ENCODE peak calls at places on chromosomes 13 and 19, in four cellular contexts. Y is ascending aorta, H is left ventricle myocardium inferior, P is NT2/D1. C is an unnamed sample.
A peak's percentile ranks its signal among the peaks of the same experiment; 100 is the strongest.

GRCh38 chr13:27007166-27007565 is 164.4 kb downstream of the USP12 start:
- DNase-seq in Y (no peak), H (no peak), P (no peak), C (no peak)

GRCh38 chr13:99265823-99266426 is 7.7 kb upstream of the GPR18 start:
- DNase-seq in Y (no peak), H (no peak), P (no peak), C (no peak)

GRCh38 chr13:90055121-90055520 is 1292.4 kb upstream of the MIR17HG start:
- DNase-seq in Y (no peak), H (no peak), P (no peak), C (no peak)

GRCh38 chr19:48473161-48473966 is 4.2 kb downstream of the CYTH2 start:
- DNase-seq in Y (no peak), H (no peak), P (no peak), C (no peak)

GRCh38 chr19:38736413-38737280 is 7.6 kb downstream of the CAPN12 start:
- DNase-seq in Y (no peak), H (no peak), P (peak; percentile 38), C (peak; percentile 36)

GRCh38 chr13:45257638-45258338 is 56.9 kb upstream of the KCTD4 start:
- DNase-seq in Y (no peak), H (no peak), P (no peak), C (no peak)

GRCh38 chr13:82947121-82948077 is 934.9 kb downstream of the SLITRK1 start:
- DNase-seq in Y (no peak), H (no peak), P (no peak), C (no peak)

GRCh38 chr13:43802511-43802910 is 15.7 kb upstream of the ENOX1 start:
- DNase-seq in Y (no peak), H (no peak), P (no peak), C (no peak)

GRCh38 chr19:55426042-55426441 is 17.1 kb downstream of the SHISA7 start:
- DNase-seq in Y (no peak), H (no peak), P (no peak), C (no peak)

GRCh38 chr19:42349378-42350107 is 24.1 kb downstream of the MEGF8 start:
- DNase-seq in Y (no peak), H (no peak), P (no peak), C (no peak)

GRCh38 chr13:39311619-39312018 is 273.4 kb downstream of the NHLRC3 start:
- DNase-seq in Y (no peak), H (peak; percentile 25), P (no peak), C (no peak)

GRCh38 chr19:19067276-19068072 is 3.7 kb downstream of the SLC25A42 start:
- DNase-seq in Y (no peak), H (no peak), P (no peak), C (no peak)

GRCh38 chr13:113762538-113762937 is 3.5 kb downstream of the TMEM255B start:
- DNase-seq in Y (no peak), H (no peak), P (no peak), C (no peak)

GRCh38 chr19:14347999-14348889 is 33.0 kb upstream of the ADGRE5 start:
- DNase-seq in Y (peak; percentile 77), H (peak; percentile 62), P (no peak), C (peak; percentile 54)

GRCh38 chr13:27970382-27971235 is 1.5 kb upstream of the CDX2 start:
- DNase-seq in Y (peak; percentile 37), H (no peak), P (no peak), C (no peak)

GRCh38 chr13:28820099-28821051 is at the start of gene MTUS2:
- DNase-seq in Y (no peak), H (no peak), P (no peak), C (no peak)

GRCh38 chr13:34647379-34647778 is 294.7 kb upstream of the NBEA start:
- DNase-seq in Y (no peak), H (no peak), P (no peak), C (no peak)

GRCh38 chr13:32176696-32177095 is 138.5 kb downstream of the ZAR1L start:
- DNase-seq in Y (no peak), H (no peak), P (no peak), C (no peak)

GRCh38 chr13:32175307-32175706 is 139.9 kb downstream of the ZAR1L start:
- DNase-seq in Y (no peak), H (no peak), P (no peak), C (no peak)

GRCh38 chr13:32175943-32176342 is 139.2 kb downstream of the ZAR1L start:
- DNase-seq in Y (no peak), H (no peak), P (no peak), C (no peak)

GRCh38 chr13:32170841-32171240 is 139.3 kb downstream of the FRY start:
- DNase-seq in Y (no peak), H (no peak), P (no peak), C (no peak)

GRCh38 chr13:32174366-32174765 is 140.8 kb downstream of the ZAR1L start:
- DNase-seq in Y (no peak), H (no peak), P (no peak), C (no peak)
- H3K4me3 ChIP-seq in Y (no peak overlapping the region), H (no peak overlapping the region), P (no peak overlapping the region), C (no peak overlapping the region)

DNA sequence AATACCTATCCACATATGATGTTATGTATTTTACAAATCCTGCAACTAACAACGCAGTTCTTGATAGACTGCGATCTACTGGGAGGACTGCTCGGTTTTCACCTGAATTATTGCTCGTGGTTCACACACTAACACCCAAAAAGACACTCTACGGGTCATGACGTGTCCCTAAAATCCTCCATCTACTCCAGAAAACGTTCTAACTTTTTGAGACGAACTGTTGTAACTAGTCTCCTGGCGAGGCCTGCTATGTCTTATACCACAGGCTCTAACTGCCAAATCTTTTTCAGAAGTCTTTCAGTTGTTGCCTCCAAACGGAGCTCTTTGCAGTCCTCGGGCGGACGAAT is 108.2 kb downstream of the KCNRG start:
- DNase-seq in Y (no peak), H (no peak), P (no peak), C (no peak)
- H3K4me1 ChIP-seq in Y (peaks cover 19% of the 10 kb centered on the region), H (peaks cover 76% of the 10 kb centered on the region), P (peaks cover 2% of the 10 kb centered on the region), C (peaks cover 41% of the 10 kb centered on the region)

GRCh38 chr13:21051675-21052074 is 9.7 kb downstream of the LATS2 start:
- DNase-seq in Y (no peak), H (no peak), P (no peak), C (no peak)

GRCh38 chr13:21055511-21056045 is 5.8 kb downstream of the LATS2 start:
- DNase-seq in Y (no peak), H (no peak), P (no peak), C (no peak)

GRCh38 chr13:21055016-21055415 is 6.4 kb downstream of the LATS2 start:
- DNase-seq in Y (no peak), H (no peak), P (no peak), C (no peak)

GRCh38 chr13:21053231-21053630 is 8.2 kb downstream of the LATS2 start:
- DNase-seq in Y (no peak), H (no peak), P (no peak), C (no peak)

GRCh38 chr13:21054313-21054712 is 7.1 kb downstream of the LATS2 start:
- DNase-seq in Y (no peak), H (no peak), P (no peak), C (no peak)
- H3K4me3 ChIP-seq in Y (no peak overlapping the region), H (no peak overlapping the region), P (no peak overlapping the region), C (no peak overlapping the region)

GRCh38 chr19:13162749-13163608 is 12.8 kb downstream of the IER2 start:
- DNase-seq in Y (peak; percentile 99), H (peak; percentile 97), P (peak; percentile 96), C (peak; percentile 87)

GRCh38 chr19:13164370-13165090 is 14.3 kb downstream of the IER2 start:
- DNase-seq in Y (peak; percentile 75), H (peak; percentile 77), P (peak; percentile 98), C (no peak)

GRCh38 chr19:13165091-13165997 is 15.1 kb downstream of the IER2 start:
- DNase-seq in Y (no peak), H (no peak), P (peak; percentile 51), C (no peak)

GRCh38 chr19:13160557-13160956 is 10.3 kb downstream of the IER2 start:
- DNase-seq in Y (no peak), H (no peak), P (no peak), C (no peak)

DNA sequence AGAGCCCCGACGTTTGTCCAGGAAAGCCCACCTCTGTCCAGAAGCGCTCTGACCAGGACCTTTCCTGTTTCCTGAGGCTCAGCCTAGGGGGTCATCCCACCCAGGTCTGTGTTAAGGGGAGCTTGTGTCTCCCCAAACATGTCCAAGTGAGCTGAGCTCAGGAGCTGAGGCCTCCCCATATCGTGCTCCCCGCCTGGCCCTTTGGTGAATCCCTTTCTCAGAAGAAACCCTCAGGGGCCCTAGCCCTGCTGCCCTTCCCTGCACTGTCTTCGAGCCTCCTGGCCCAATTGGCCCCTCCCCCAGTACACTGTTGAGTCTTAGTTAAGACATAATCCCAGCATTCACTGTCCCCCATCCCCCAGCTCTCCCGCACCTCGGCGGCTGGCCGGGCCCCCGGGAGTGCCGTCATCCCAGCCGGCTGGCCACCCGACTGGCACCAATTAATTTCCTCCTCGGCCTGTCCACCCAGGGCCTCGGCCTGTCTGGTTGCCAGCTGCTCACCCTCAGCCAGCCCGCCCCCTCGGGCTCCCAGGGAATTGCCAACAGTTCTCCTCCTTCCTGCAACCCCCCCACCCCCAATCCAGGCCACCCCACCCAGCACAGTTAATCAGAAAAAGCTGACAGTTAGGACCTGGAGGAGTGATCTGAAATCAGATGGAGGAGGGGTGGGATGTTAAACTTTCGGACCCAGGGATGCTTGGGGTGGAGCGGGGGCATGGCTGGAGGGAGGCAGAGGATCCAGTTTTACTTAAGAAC is 13.6 kb downstream of the IER2 start:
- DNase-seq in Y (peak; percentile 93), H (peak; percentile 67), P (peak; percentile 92), C (peak; percentile 20)
- H3K4me1 ChIP-seq in Y (peaks cover 44% of the 10 kb centered on the region), H (peaks cover 74% of the 10 kb centered on the region), P (peaks cover 17% of the 10 kb centered on the region), C (peaks cover 86% of the 10 kb centered on the region)

C was measured in CD8-positive, alpha-beta memory T cell.